ENCODE peak calls at places on chromosomes 11 and 22, in four cellular contexts. U is K562, S is HCT116, V is GM12878. R is an unnamed sample.

GRCh38 chr11:96004862-96005261 is 81.0 kb upstream of the MTMR2 start:
- DNase-seq in U (no peak), S (no peak), V (no peak), R (no peak)

GRCh38 chr11:101288392-101288791 is 158.8 kb upstream of the PGR start:
- DNase-seq in U (no peak), S (no peak), V (no peak), R (no peak)

GRCh38 chr22:28923826-28924732 is 40.7 kb downstream of the ZNRF3 start:
- DNase-seq in U (no peak), S (peak), V (no peak), R (no peak)

GRCh38 chr22:22583030-22583429 is 24.0 kb upstream of the PRAME start:
- DNase-seq in U (no peak), S (no peak), V (no peak), R (no peak)

GRCh38 chr11:69874984-69875673 is 55.9 kb upstream of the FGF3 start:
- DNase-seq in U (no peak), S (no peak), V (no peak), R (no peak)

GRCh38 chr11:81700061-81700460 is 1033.6 kb downstream of the FAM181B start:
- DNase-seq in U (no peak), S (no peak), V (no peak), R (no peak)

GRCh38 chr11:11380340-11380739 is 27.3 kb upstream of the CSNK2A3 start:
- DNase-seq in U (no peak), S (no peak), V (no peak), R (no peak)

GRCh38 chr11:75480890-75481190 is 44.9 kb downstream of the GDPD5 start:
- DNase-seq in U (no peak), S (no peak), V (no peak), R (no peak)

GRCh38 chr22:16783930-16784354 is 41.3 kb downstream of the XKR3 start:
- DNase-seq in U (peak), S (peak), V (no peak), R (no peak)

GRCh38 chr11:13638436-13638835 is 30.0 kb upstream of the FAR1 start:
- DNase-seq in U (no peak), S (no peak), V (no peak), R (no peak)

GRCh38 chr11:71302534-71302909 is 50.1 kb upstream of the SHANK2 start:
- DNase-seq in U (no peak), S (no peak), V (no peak), R (no peak)

GRCh38 chr11:76436020-76436419 is 8.8 kb upstream of the EMSY start:
- DNase-seq in U (no peak), S (no peak), V (no peak), R (no peak)

GRCh38 chr22:46119093-46119728 is 31.1 kb upstream of the PPARA start:
- DNase-seq in U (no peak), S (no peak), V (no peak), R (no peak)

GRCh38 chr11:43508511-43508918 is 149.8 kb downstream of the TTC17 start:
- DNase-seq in U (no peak), S (no peak), V (no peak), R (no peak)

GRCh38 chr11:31968774-31969433 is 122.0 kb upstream of the RCN1 start:
- DNase-seq in U (no peak), S (no peak), V (no peak), R (no peak)

GRCh38 chr22:45907996-45908395 is 69.0 kb downstream of the WNT7B start:
- DNase-seq in U (no peak), S (no peak), V (no peak), R (no peak)

GRCh38 chr11:34564406-34564805 is 50.8 kb upstream of the ELF5 start:
- DNase-seq in U (no peak), S (peak), V (no peak), R (no peak)

GRCh38 chr11:35709386-35709785 is 46.8 kb downstream of the TRIM44 start:
- DNase-seq in U (no peak), S (no peak), V (no peak), R (no peak)

GRCh38 chr22:49570032-49570848 is 257.4 kb downstream of the BRD1 start:
- DNase-seq in U (no peak), S (no peak), V (no peak), R (no peak)

GRCh38 chr11:103433976-103434375 is 324.8 kb downstream of the DYNC2H1 start:
- DNase-seq in U (no peak), S (no peak), V (no peak), R (no peak)

GRCh38 chr11:123195182-123196059 is at the start of gene CLMP:
- DNase-seq in U (no peak), S (no peak), V (no peak), R (peak)

GRCh38 chr11:120184946-120185677 is 25.7 kb upstream of the OAF start:
- DNase-seq in U (no peak), S (no peak), V (no peak), R (no peak)

GRCh38 chr11:114159802-114160588 is 100.5 kb downstream of the ZBTB16 start:
- DNase-seq in U (peak), S (peak), V (peak), R (peak)

GRCh38 chr11:28900427-28900826 is 792.2 kb downstream of the METTL15 start:
- DNase-seq in U (no peak), S (no peak), V (no peak), R (no peak)

GRCh38 chr11:41431784-41432183 is 27.7 kb downstream of the LRRC4C start:
- DNase-seq in U (peak), S (no peak), V (no peak), R (peak)

GRCh38 chr22:19696504-19697276 is 17.6 kb upstream of the SEPTIN5 start:
- DNase-seq in U (no peak), S (no peak), V (no peak), R (no peak)

GRCh38 chr11:12201016-12201985 is 90.9 kb downstream of the MICAL2 start:
- DNase-seq in U (peak), S (no peak), V (no peak), R (no peak)

GRCh38 chr22:41526802-41527799 is 17.2 kb downstream of the POLR3H start:
- DNase-seq in U (peak), S (no peak), V (no peak), R (peak)

GRCh38 chr11:117528061-117528780 is 200.6 kb downstream of the CEP164 start:
- DNase-seq in U (no peak), S (no peak), V (no peak), R (no peak)

GRCh38 chr11:12050470-12050891 is 42.1 kb upstream of the DKK3 start:
- DNase-seq in U (no peak), S (no peak), V (no peak), R (no peak)

DNA sequence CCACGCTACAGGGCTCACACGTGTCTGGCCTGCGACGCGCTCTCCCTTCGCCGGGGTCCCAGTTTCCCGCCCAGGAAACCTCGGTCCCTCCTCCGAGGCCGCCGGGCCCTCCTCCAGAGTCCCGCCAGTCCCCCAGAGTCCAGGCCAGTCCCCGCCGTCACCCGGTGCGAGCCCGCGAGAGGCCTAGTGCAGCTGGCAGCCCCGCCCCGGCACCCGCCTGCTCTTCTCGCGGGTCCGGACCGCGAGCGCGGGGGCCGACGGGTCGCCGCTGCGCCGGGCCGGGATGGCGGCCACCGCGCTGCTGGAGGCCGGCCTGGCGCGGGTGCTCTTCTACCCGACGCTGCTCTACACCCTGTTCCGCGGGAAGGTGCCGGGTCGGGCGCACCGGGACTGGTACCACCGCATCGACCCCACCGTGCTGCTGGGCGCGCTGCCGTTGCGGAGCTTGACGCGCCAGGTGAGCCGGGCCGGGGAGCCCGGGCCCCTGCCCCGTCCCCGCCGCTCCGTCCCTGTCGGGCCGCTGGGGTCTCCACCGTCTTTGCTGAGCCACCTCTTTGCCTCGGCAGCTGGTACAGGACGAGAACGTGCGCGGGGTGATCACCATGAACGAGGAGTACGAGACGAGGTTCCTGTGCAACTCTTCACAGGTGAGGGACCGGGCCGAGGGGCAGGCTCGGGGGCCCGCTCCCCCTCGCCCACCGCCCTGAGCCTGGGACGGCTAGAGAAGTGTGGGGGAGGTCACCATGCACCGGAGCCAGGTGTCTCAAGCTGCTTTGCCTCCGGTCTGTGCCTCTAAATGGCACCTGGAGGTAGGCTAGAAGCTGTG is at the start of gene PTPMT1:
- DNase-seq in U (peak), S (peak), V (no peak), R (peak)
- TF ChIP-seq ATF3 in U (no peak), S (no peak), V (no peak), R (no peak)

DNA sequence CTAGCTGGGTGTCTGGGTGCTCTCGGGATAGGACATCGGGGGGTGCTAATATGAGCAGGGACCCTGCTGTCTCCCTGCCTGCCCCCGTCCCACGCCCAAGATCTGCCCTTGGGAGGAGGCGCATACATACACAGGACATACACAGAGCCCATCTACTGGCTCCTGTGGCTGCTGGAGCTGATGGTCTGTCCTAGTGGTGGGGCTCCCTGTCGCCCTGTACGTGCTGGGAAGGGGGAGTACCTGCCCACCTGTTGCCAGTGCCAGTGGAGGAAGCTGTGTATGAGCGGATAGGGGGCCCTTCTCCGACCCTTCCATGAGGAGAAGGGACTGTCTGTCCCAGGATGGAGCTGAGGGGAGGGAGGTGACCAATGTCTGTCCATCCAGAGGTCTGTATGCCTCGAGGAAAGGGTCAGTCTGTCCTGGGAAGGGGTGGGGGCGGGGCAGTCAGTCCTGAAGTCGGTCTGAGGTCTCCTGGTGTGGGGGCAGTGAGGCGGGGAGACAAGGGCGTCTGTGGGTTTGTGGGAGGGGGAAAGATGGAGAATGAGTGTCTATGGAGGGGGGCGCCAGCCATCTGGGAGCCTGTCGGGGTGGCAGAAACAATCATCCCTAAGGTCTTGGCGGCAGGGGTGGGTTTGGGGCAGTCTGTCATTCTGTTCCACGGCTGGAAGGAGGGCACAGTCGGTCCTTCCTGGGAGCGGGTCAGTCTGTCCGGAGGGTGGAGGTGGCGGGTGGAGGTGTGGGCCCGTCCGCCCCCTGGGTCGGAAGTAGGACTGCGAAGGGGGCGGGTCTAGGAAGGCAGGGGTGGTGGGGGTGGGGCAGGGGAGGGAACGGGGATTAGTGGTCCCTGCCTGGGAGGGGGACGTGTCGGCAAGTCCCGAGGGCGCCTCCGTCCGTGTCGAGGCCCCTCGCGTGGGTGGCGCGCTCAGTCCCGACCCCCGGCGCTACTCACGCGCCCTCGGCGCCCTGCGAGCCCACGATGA is 727 bp downstream of the TBC1D10A start:
- DNase-seq in U (peak), S (no peak), V (no peak), R (no peak)
- TF ChIP-seq ATF3 in U (no peak), S (no peak), V (no peak), R (no peak)

GRCh38 chr11:1637628-1638027 is 8.1 kb downstream of the KRTAP5-5 start:
- DNase-seq in U (no peak), S (no peak), V (no peak), R (no peak)

GRCh38 chr11:1636291-1636950 is 6.8 kb downstream of the KRTAP5-5 start:
- DNase-seq in U (no peak), S (no peak), V (no peak), R (no peak)

GRCh38 chr11:1639102-1639620 is 9.6 kb downstream of the KRTAP5-5 start:
- DNase-seq in U (no peak), S (no peak), V (no peak), R (no peak)

GRCh38 chr11:1639666-1640065 is 10.1 kb downstream of the KRTAP5-5 start:
- DNase-seq in U (no peak), S (no peak), V (no peak), R (no peak)

GRCh38 chr11:1638344-1638743 is 8.8 kb downstream of the KRTAP5-5 start:
- DNase-seq in U (no peak), S (no peak), V (no peak), R (no peak)
- TF ChIP-seq ATF3 in U (no peak), S (no peak), V (no peak), R (no peak)

DNA sequence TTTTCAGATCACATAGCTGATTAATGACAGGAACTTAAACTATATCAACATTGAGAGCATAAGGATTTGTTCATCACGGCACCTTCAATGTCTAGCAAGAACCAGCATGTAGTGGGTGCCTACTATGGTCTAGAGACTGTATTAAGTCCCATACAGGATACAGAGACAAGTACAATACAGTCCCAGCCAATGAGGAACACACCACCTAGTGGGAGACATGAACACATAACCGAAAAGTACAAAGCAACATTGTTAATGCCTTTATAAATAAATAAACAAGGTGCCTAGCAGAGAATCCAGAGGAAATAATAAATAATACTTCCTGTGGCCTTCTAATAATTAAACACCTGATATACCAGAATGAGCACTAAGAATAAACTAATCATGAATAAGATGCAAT is 87.7 kb upstream of the OPCML start:
- DNase-seq in U (no peak), S (no peak), V (peak), R (no peak)
- TF ChIP-seq ATF3 in U (no peak), S (no peak), V (no peak), R (no peak)

GRCh38 chr11:134479206-134479955 is 67.3 kb upstream of the B3GAT1 start:
- DNase-seq in U (no peak), S (no peak), V (no peak), R (no peak)
- TF ChIP-seq ATF3 in U (no peak), S (no peak), V (no peak), R (no peak)

GRCh38 chr22:34992672-34993071 is 73.3 kb upstream of the ISX start:
- DNase-seq in U (no peak), S (no peak), V (no peak), R (no peak)
- TF ChIP-seq ATF3 in U (no peak), S (no peak), V (no peak), R (no peak)

R was measured in WTC11.